ENCODE peak calls at places on chromosomes 12 and 14, in four cellular contexts. W is breast epithelium, G is AG09309, Z is fibroblast of lung. V is an unnamed sample.

GRCh38 chr14:105974902-105975301 is 448.5 kb downstream of the TMEM121 start:
- DNase-seq in W (no peak), G (no peak), Z (no peak), V (no peak)

GRCh38 chr12:84070311-84070710 is 842.3 kb downstream of the SLC6A15 start:
- DNase-seq in W (no peak), G (peak; percentile 94), Z (peak; percentile 79), V (peak; percentile 96)

GRCh38 chr12:104583311-104583710 is 126.6 kb downstream of the CHST11 start:
- DNase-seq in W (no peak), G (no peak), Z (no peak), V (no peak)

GRCh38 chr14:73472182-73473114 is 14.1 kb upstream of the NUMB start:
- DNase-seq in W (no peak), G (no peak), Z (peak; percentile 86), V (no peak)

GRCh38 chr12:12755923-12756322 is 29.5 kb upstream of the APOLD1 start:
- DNase-seq in W (no peak), G (no peak), Z (no peak), V (no peak)

GRCh38 chr12:7441216-7441615 is 2.7 kb downstream of the CD163L1 start:
- DNase-seq in W (no peak), G (no peak), Z (no peak), V (no peak)

GRCh38 chr12:110619534-110619953 is 5.6 kb downstream of the TCTN1 start:
- DNase-seq in W (no peak), G (peak; percentile 1), Z (no peak), V (no peak)

GRCh38 chr12:55060970-55061543 is 41.3 kb downstream of the NEUROD4 start:
- DNase-seq in W (no peak), G (no peak), Z (no peak), V (no peak)

GRCh38 chr14:99055816-99056215 is 216.2 kb downstream of the BCL11B start:
- DNase-seq in W (no peak), G (no peak), Z (no peak), V (no peak)

GRCh38 chr14:58749066-58749669 is 111.4 kb downstream of the DACT1 start:
- DNase-seq in W (no peak), G (peak; percentile 80), Z (peak; percentile 95), V (peak; percentile 79)

GRCh38 chr14:58751788-58752187 is 114.0 kb downstream of the DACT1 start:
- DNase-seq in W (no peak), G (no peak), Z (no peak), V (no peak)

GRCh38 chr14:58752280-58752679 is 114.5 kb downstream of the DACT1 start:
- DNase-seq in W (no peak), G (no peak), Z (peak; percentile 41), V (no peak)

GRCh38 chr14:58752782-58753181 is 115.0 kb downstream of the DACT1 start:
- DNase-seq in W (peak; percentile 73), G (no peak), Z (peak; percentile 35), V (no peak)

DNA sequence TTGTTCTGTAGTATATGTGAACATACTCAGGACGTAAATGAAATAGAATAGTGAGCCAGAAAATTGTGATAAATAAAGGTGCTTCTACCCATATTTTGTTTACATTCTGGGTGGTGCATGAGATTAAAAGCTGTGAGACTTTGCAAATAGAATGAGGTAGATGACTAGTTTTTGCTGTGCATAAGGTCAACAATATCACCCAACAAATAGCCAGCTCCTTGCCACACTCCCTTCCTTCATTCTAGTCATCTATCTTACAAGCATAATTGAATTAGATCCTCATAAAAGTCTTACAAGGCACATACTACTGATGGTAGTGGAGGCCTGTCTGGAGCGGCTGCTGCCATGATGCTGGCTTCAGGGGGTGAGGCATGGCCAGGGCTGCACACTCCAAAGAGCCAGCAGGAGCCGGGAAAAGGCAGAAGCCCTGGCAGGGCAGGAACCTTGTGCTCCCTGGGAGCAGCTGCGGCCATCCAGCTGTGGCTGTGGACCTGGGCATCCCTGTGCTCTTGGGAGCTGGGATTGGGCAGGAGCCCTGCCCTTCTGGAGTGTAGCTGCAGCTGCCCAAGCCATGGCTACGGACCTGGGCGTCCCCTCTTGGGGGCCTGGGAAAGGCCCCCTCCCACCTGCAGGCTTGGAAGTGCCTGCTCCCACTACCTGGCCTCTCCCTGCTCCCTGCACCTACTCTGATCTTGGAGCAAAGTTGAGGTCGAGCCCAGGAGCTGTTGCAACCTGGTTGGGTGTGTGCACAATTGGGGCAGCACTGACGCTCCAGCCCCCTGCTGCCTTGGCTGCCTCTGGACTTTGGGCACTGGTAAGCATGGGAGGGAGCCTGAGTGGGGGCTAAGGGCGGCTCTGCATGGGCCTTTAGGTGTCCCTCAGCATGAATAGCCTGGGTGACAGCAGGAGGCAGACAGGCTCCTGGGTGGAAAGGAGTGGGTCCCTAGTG is 112.8 kb downstream of the DACT1 start:
- DNase-seq in W (no peak), G (no peak), Z (no peak), V (no peak)
- TF ChIP-seq CTCF in W (no peak), G (no peak), Z (no peak), V (no peak)

DNA sequence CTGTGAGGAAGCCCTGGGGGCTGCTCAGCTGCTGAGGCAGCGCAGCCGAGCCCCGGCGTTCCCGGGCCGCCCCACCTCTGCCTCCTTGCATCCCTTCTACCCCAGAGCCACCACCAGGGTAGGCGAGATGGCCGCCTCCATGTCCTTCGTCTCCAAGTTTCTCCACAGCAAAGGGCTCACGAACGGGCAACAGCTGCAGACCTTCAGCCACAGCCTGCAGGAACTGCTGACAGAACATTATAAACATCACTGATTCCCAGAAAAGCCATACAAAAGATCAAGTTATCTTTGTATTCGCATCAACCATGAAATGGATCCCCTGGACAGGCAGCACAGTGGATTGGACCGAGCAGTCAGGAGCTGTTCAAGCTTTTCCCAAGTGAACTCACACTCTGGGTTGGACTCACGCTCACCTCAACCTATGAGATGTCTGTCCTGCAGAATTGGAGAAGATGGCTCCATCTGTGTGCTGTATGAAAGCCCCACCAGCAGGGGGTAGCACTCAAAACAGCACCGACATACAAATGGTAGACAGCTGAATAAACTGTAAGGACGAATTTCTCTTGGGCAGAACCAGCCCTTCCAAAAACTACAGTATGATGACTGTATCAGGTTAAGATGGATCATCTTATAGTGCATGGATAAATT is 19.4 kb upstream of the A2M start:
- DNase-seq in W (no peak), G (no peak), Z (peak; percentile 92), V (no peak)
- TF ChIP-seq CTCF in W (no peak), G (no peak), Z (peak; percentile 59), V (peak; percentile 11)

GRCh38 chr12:42565633-42566032 is 23.9 kb downstream of the PRICKLE1 start:
- DNase-seq in W (no peak), G (no peak), Z (no peak), V (no peak)

GRCh38 chr12:42570076-42570475 is 19.5 kb downstream of the PRICKLE1 start:
- DNase-seq in W (no peak), G (no peak), Z (no peak), V (no peak)

GRCh38 chr12:42565001-42565400 is 24.5 kb downstream of the PRICKLE1 start:
- DNase-seq in W (no peak), G (no peak), Z (no peak), V (no peak)

GRCh38 chr12:42571327-42572009 is 18.1 kb downstream of the PRICKLE1 start:
- DNase-seq in W (no peak), G (no peak), Z (no peak), V (no peak)

DNA sequence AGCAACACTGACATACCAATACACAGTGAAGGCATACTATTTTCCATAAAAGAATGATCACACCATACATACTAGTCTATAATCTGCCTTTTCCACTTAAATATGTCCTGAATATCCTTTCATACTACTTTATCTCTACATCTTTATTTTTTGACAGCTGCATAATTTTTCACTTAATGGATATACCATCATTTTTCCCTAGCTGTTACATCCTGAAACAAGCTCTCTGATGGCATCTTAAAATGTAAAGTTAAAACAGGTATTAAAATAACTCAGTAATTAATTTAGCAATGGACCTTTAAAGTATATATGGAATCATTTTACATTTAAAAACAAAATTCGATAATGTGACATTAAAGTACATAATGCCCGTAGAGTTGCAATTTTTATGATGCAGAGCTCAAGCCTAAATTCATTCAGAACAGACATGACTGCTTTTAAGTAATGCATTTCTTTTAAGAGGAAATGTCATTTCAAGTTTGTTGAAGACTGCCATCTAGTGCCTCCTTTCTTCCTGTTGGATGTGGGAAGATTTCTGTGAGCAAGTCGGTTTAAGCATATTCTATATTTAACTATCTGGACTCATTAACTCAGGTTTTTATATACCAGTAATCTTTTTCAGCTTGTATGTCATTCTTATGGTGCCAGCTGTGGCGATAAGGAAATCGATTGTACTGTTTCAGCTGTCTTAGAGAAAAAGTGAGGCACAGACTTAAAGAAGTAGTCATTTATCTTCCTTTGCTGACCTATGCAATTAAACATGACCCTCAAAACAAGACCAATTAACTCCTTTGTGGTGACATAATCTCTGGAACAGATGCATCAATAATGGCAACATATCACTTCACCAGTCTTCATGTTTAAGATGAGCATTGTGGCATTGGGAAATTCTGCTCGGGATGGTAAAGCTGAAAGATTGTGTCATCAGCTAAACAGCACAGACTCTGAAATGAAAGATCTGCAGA is 20.3 kb downstream of the PRICKLE1 start:
- DNase-seq in W (no peak), G (no peak), Z (peak; percentile 83), V (peak; percentile 33)
- TF ChIP-seq CTCF in W (peak; percentile 8), G (peak; percentile 63), Z (peak; percentile 56), V (peak; percentile 68)

DNA sequence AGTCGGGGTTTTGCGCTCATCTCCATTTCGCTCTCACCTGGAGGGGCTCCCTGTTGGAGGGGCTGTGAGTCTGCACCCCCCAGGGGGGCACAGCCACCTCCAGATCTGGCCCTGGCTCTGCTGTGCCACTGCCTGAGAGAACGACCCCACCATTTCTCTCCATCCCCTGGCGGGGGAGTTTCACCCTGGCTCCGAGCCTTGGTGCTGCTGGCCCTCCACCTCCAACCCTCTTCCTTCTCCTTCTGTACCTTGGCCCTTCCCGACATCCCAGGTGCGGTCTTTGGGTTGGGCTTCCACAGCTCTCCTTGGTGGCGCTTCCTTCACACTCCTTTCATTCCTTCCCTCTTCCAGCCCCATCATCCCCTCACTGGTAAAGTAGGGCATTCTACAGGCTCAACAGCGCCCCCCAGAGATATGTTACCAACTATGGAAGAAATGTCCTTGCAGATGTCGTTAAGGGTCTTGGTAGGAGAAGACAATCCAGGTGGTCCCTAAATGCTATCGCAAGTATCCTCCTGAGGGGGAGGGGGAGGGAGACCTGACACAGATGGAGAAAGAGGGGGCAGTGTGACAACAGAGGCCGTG is 16.3 kb downstream of the SERPINA1 start:
- DNase-seq in W (no peak), G (no peak), Z (no peak), V (no peak)
- TF ChIP-seq CTCF in W (no peak), G (no peak), Z (no peak), V (no peak)